ENCODE peak calls at places on chromosome 11, in nine cellular contexts. One of them, this sample, is unnamed. For H3K27me3, the result is how much of the 10 kb centered on the place peaks cover.

GRCh38 chr11:3891751-3892150 is 36.3 kb downstream of the STIM1 start:
- DNase-seq in neural progenitor cell: no peak
- DNase-seq in CD8-positive, alpha-beta T cell: no peak
- DNase-seq in HCT116: no peak
- DNase-seq in sigmoid colon: no peak
- DNase-seq in H1: no peak
- DNase-seq in cardiac muscle cell: no peak
- DNase-seq in Panc1: no peak
- DNase-seq in PC-3: no peak
- DNase-seq in this sample: no peak

GRCh38 chr11:10622108-10622507 is 53.6 kb upstream of the LYVE1 start:
- DNase-seq in PC-3: no peak
- DNase-seq in cardiac muscle cell: no peak
- DNase-seq in HCT116: no peak
- DNase-seq in neural progenitor cell: no peak
- DNase-seq in H1: peak
- DNase-seq in sigmoid colon: no peak
- DNase-seq in Panc1: no peak
- DNase-seq in CD8-positive, alpha-beta T cell: no peak
- DNase-seq in this sample: no peak

GRCh38 chr11:85752201-85752889 is 58.6 kb downstream of the SYTL2 start:
- DNase-seq in H1: no peak
- DNase-seq in cardiac muscle cell: no peak
- DNase-seq in CD8-positive, alpha-beta T cell: no peak
- DNase-seq in neural progenitor cell: no peak
- DNase-seq in PC-3: no peak
- DNase-seq in sigmoid colon: no peak
- DNase-seq in HCT116: no peak
- DNase-seq in Panc1: no peak
- DNase-seq in this sample: no peak

GRCh38 chr11:68792400-68792955 is 41.2 kb upstream of the TESMIN start:
- DNase-seq in PC-3: no peak
- DNase-seq in CD8-positive, alpha-beta T cell: no peak
- DNase-seq in neural progenitor cell: no peak
- DNase-seq in sigmoid colon: no peak
- DNase-seq in cardiac muscle cell: no peak
- DNase-seq in HCT116: no peak
- DNase-seq in Panc1: no peak
- DNase-seq in H1: no peak
- DNase-seq in this sample: no peak

GRCh38 chr11:62104816-62105610 is 18.8 kb upstream of the INCENP start:
- DNase-seq in sigmoid colon: no peak
- DNase-seq in cardiac muscle cell: peak
- DNase-seq in PC-3: no peak
- DNase-seq in Panc1: no peak
- DNase-seq in HCT116: no peak
- DNase-seq in neural progenitor cell: no peak
- DNase-seq in H1: no peak
- DNase-seq in CD8-positive, alpha-beta T cell: no peak
- DNase-seq in this sample: no peak

GRCh38 chr11:68043349-68044144 is 4.7 kb downstream of the TCIRG1 start:
- DNase-seq in sigmoid colon: peak
- DNase-seq in H1: no peak
- DNase-seq in Panc1: no peak
- DNase-seq in cardiac muscle cell: peak
- DNase-seq in PC-3: no peak
- DNase-seq in HCT116: no peak
- DNase-seq in CD8-positive, alpha-beta T cell: no peak
- DNase-seq in neural progenitor cell: no peak
- DNase-seq in this sample: no peak

GRCh38 chr11:75425422-75425821 is 7.6 kb downstream of the KLHL35 start:
- DNase-seq in cardiac muscle cell: no peak
- DNase-seq in HCT116: no peak
- DNase-seq in H1: peak
- DNase-seq in sigmoid colon: no peak
- DNase-seq in CD8-positive, alpha-beta T cell: no peak
- DNase-seq in PC-3: peak
- DNase-seq in Panc1: no peak
- DNase-seq in neural progenitor cell: peak
- DNase-seq in this sample: no peak

GRCh38 chr11:72460091-72460647 is 25.8 kb upstream of the CLPB start:
- DNase-seq in PC-3: no peak
- DNase-seq in cardiac muscle cell: no peak
- DNase-seq in H1: no peak
- DNase-seq in HCT116: no peak
- DNase-seq in sigmoid colon: no peak
- DNase-seq in neural progenitor cell: no peak
- DNase-seq in Panc1: no peak
- DNase-seq in CD8-positive, alpha-beta T cell: no peak
- DNase-seq in this sample: no peak

GRCh38 chr11:134984421-134984820 is 572.4 kb upstream of the B3GAT1 start:
- DNase-seq in HCT116: no peak
- DNase-seq in H1: peak
- DNase-seq in cardiac muscle cell: no peak
- DNase-seq in neural progenitor cell: no peak
- DNase-seq in sigmoid colon: no peak
- DNase-seq in PC-3: no peak
- DNase-seq in Panc1: no peak
- DNase-seq in CD8-positive, alpha-beta T cell: no peak
- DNase-seq in this sample: no peak

GRCh38 chr11:61111786-61112517 is 9.7 kb downstream of the CD5 start:
- DNase-seq in H1: no peak
- DNase-seq in HCT116: no peak
- DNase-seq in PC-3: no peak
- DNase-seq in neural progenitor cell: no peak
- DNase-seq in Panc1: no peak
- DNase-seq in sigmoid colon: peak
- DNase-seq in cardiac muscle cell: no peak
- DNase-seq in CD8-positive, alpha-beta T cell: peak
- DNase-seq in this sample: no peak

GRCh38 chr11:47552086-47552580 is 799 bp downstream of the CELF1 start:
- DNase-seq in HCT116: no peak
- DNase-seq in CD8-positive, alpha-beta T cell: no peak
- DNase-seq in PC-3: peak
- DNase-seq in Panc1: no peak
- DNase-seq in sigmoid colon: peak
- DNase-seq in neural progenitor cell: peak
- DNase-seq in H1: peak
- DNase-seq in cardiac muscle cell: peak
- DNase-seq in this sample: no peak

GRCh38 chr11:60978546-60979380 is 7.3 kb downstream of the CD6 start:
- DNase-seq in PC-3: no peak
- DNase-seq in Panc1: no peak
- DNase-seq in neural progenitor cell: no peak
- DNase-seq in HCT116: no peak
- DNase-seq in H1: no peak
- DNase-seq in sigmoid colon: no peak
- DNase-seq in CD8-positive, alpha-beta T cell: no peak
- DNase-seq in cardiac muscle cell: peak
- DNase-seq in this sample: no peak

GRCh38 chr11:128288368-128288767 is 299.0 kb downstream of the ETS1 start:
- DNase-seq in HCT116: no peak
- DNase-seq in CD8-positive, alpha-beta T cell: no peak
- DNase-seq in PC-3: peak
- DNase-seq in H1: no peak
- DNase-seq in cardiac muscle cell: no peak
- DNase-seq in Panc1: no peak
- DNase-seq in sigmoid colon: no peak
- DNase-seq in neural progenitor cell: no peak
- DNase-seq in this sample: no peak

GRCh38 chr11:69141742-69142141 is 14.0 kb upstream of the SMIM38 start:
- DNase-seq in neural progenitor cell: no peak
- DNase-seq in sigmoid colon: no peak
- DNase-seq in PC-3: no peak
- DNase-seq in H1: no peak
- DNase-seq in HCT116: no peak
- DNase-seq in cardiac muscle cell: no peak
- DNase-seq in CD8-positive, alpha-beta T cell: no peak
- DNase-seq in Panc1: no peak
- DNase-seq in this sample: no peak

GRCh38 chr11:44773351-44773965 is 46.7 kb downstream of the TSPAN18 start:
- DNase-seq in neural progenitor cell: no peak
- DNase-seq in PC-3: no peak
- DNase-seq in HCT116: no peak
- DNase-seq in Panc1: no peak
- DNase-seq in CD8-positive, alpha-beta T cell: no peak
- DNase-seq in H1: peak
- DNase-seq in cardiac muscle cell: no peak
- DNase-seq in sigmoid colon: no peak
- DNase-seq in this sample: no peak
- H3K27me3 ChIP-seq in neural progenitor cell: under half
- H3K27me3 ChIP-seq in PC-3: under half
- H3K27me3 ChIP-seq in HCT116: under half
- H3K27me3 ChIP-seq in Panc1: under half
- H3K27me3 ChIP-seq in CD8-positive, alpha-beta T cell: under half
- H3K27me3 ChIP-seq in H1: under half
- H3K27me3 ChIP-seq in cardiac muscle cell: under half
- H3K27me3 ChIP-seq in sigmoid colon: under half
- H3K27me3 ChIP-seq in this sample: under half

DNA sequence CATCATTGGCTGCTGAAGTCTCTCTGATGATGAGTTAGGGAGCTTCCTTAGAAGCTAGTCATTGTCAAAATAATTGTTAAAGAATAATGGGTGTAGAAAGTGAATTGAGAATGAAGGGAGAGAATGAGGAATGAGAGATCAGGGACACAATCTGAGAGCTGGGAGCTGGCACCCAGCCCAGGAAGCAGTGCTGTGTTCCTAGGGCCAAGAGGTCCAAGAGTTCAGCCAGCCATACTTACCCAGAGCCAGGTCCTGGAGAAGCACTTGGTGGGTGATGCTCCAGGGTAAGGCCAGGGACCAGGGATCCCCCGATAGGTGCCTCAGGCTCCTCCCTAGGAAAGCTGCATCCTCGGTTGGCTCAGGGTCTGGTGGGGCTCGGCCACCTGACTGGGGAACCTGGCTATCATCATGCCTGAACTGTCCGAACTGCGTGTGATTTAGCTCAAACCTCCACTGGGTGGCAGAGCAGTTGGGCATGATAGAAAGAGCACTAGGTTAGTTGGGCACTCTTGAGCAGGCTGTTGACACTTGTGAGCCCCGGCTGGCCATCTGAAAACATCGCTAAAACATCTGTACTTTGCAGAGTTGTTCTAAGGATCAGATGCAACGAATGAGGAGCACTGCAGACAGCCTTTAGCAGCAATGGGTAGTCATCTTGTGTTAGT is 123.9 kb upstream of the NCAM1 start:
- DNase-seq in neural progenitor cell: no peak
- DNase-seq in PC-3: peak
- DNase-seq in HCT116: peak
- DNase-seq in H1: no peak
- DNase-seq in sigmoid colon: no peak
- DNase-seq in Panc1: no peak
- DNase-seq in cardiac muscle cell: no peak
- DNase-seq in CD8-positive, alpha-beta T cell: no peak
- DNase-seq in this sample: no peak
- TF ChIP-seq CTCF in neural progenitor cell: peak
- TF ChIP-seq CTCF in PC-3: peak
- TF ChIP-seq CTCF in HCT116: peak
- TF ChIP-seq CTCF in H1: peak
- TF ChIP-seq CTCF in sigmoid colon: no peak
- TF ChIP-seq CTCF in Panc1: peak
- TF ChIP-seq CTCF in cardiac muscle cell: no peak
- TF ChIP-seq CTCF in CD8-positive, alpha-beta T cell: no peak
- TF ChIP-seq CTCF in this sample: peak

DNA sequence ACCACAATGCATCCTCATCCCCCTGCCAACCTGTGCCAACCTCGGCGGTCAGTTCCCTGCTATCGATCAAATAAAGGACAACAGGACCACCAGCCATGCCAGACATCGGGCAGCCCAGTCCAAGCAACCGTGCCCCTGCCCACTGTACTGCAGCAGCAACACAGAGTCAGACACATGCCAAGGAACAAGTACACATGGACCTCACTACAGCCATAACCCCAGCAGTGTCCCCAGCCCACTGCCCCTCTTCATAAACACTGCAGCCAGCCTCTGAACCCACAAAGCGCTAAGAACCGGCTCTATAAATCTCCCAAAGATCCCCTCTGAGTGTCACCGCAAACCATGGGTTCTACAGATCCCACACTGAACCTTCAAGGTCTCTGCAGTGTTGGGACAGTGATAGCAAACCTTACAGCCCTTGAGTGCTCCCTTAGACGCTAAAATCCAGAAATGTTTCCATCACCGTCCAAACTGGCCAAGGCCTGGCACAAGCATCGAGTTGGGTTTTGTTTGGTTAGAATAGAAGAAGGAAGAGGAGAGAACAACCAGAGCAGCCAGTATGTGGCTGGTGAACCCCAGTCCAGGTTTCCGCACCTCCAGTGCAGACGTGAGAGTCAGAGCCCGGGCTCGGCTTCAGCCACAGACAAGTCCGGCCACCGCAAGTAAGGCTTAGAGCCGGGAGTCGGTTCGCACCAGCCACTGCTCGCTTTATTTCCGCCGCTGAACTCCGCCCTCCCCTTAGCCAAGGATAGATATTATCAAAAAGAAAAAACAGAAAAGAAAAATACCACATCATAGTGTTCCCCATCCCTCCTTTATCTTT is 7.9 kb downstream of the PAX6 start:
- DNase-seq in cardiac muscle cell: no peak
- DNase-seq in HCT116: no peak
- DNase-seq in H1: peak
- DNase-seq in PC-3: no peak
- DNase-seq in CD8-positive, alpha-beta T cell: peak
- DNase-seq in Panc1: no peak
- DNase-seq in neural progenitor cell: peak
- DNase-seq in sigmoid colon: no peak
- DNase-seq in this sample: no peak
- H3K27me3 ChIP-seq in cardiac muscle cell: half or more
- H3K27me3 ChIP-seq in HCT116: under half
- H3K27me3 ChIP-seq in H1: half or more
- H3K27me3 ChIP-seq in PC-3: under half
- H3K27me3 ChIP-seq in CD8-positive, alpha-beta T cell: half or more
- H3K27me3 ChIP-seq in Panc1: under half
- H3K27me3 ChIP-seq in neural progenitor cell: half or more
- H3K27me3 ChIP-seq in sigmoid colon: half or more
- H3K27me3 ChIP-seq in this sample: under half

DNA sequence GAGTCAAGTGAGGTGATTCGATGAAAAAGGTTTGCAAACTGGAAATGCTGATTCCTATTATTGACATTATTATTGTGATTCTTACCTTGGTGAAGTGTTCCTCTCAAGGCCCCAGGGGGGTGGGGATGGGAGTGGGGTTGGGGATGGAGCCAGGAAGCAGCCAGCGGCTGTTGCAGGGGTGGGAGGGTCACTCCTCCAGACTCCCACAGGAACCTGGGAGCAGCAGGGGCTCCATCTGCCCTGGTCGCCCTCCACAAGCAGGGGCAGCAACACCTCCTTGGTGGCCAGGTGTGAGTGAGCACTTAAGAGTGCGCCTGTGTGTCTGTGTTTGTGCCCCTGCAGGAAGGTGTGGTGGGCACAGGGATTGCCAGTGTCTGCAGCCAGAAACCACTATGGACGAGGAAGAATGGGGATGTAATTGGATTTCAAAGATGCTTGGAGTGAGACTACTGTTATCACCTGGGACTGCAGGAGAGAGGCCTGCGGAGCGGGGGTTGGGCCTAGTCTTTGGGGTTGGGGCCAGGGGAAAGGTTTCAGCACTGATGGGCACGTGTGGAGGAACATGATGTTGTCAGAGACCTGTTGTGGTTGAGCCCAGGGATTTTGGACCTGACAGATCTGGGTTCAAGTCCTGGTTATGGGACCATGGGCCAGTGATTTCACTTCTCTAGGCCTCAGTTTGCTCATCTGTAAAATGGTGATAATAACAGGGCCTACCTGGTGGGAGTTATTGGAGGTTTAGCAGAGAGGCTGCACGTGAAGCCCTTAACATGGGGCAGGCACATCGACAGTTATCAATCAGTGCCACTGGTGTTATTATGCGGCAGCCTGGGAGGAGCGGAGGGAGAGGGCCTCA is 3.6 kb upstream of the TP53I11 start:
- DNase-seq in CD8-positive, alpha-beta T cell: no peak
- DNase-seq in H1: no peak
- DNase-seq in PC-3: no peak
- DNase-seq in sigmoid colon: no peak
- DNase-seq in cardiac muscle cell: no peak
- DNase-seq in Panc1: no peak
- DNase-seq in neural progenitor cell: no peak
- DNase-seq in HCT116: no peak
- DNase-seq in this sample: no peak
- TF ChIP-seq CTCF in CD8-positive, alpha-beta T cell: no peak
- TF ChIP-seq CTCF in H1: no peak
- TF ChIP-seq CTCF in PC-3: no peak
- TF ChIP-seq CTCF in sigmoid colon: no peak
- TF ChIP-seq CTCF in cardiac muscle cell: no peak
- TF ChIP-seq CTCF in Panc1: no peak
- TF ChIP-seq CTCF in neural progenitor cell: no peak
- TF ChIP-seq CTCF in HCT116: no peak
- TF ChIP-seq CTCF in this sample: no peak

This sample was measured in GM06990.